ENCODE peak calls at places on chromosomes 4 and X, in four cellular contexts. V is sigmoid colon, T is stomach, K is GM12878. G is an unnamed sample.

GRCh38 chr4:87019898-87020297 is 85.1 kb downstream of the AFF1 start:
- DNase-seq in V (no peak), T (no peak), K (no peak), G (no peak)

GRCh38 chrX:3522016-3522690 is 175.7 kb upstream of the MXRA5 start:
- DNase-seq in V (no peak), T (no peak), K (no peak), G (no peak)

GRCh38 chrX:93585661-93586060 is 87.7 kb downstream of the NAP1L3 start:
- DNase-seq in V (no peak), T (no peak), K (no peak), G (no peak)

GRCh38 chr4:114034189-114034588 is 54.7 kb upstream of the ARSJ start:
- DNase-seq in V (no peak), T (no peak), K (no peak), G (no peak)

GRCh38 chr4:71550220-71551190 is 211.7 kb downstream of the SLC4A4 start:
- DNase-seq in V (no peak), T (no peak), K (no peak), G (peak)

GRCh38 chrX:71292669-71293379 is 8.7 kb upstream of the ITGB1BP2 start:
- DNase-seq in V (no peak), T (no peak), K (no peak), G (no peak)

GRCh38 chr4:15654556-15655222 is 468 bp downstream of the FBXL5 start:
- DNase-seq in V (peak), T (peak), K (no peak), G (peak)

GRCh38 chr4:126344472-126344871 is 1029.7 kb downstream of the FAT4 start:
- DNase-seq in V (no peak), T (no peak), K (no peak), G (no peak)

GRCh38 chrX:71111851-71112468 is 583 bp upstream of the IL2RG start:
- DNase-seq in V (no peak), T (no peak), K (no peak), G (no peak)

GRCh38 chr4:879730-880079 is 52.4 kb downstream of the GAK start:
- DNase-seq in V (no peak), T (no peak), K (peak), G (no peak)

GRCh38 chrX:5788930-5789329 is 439.7 kb downstream of the NLGN4X start:
- DNase-seq in V (no peak), T (no peak), K (no peak), G (no peak)

GRCh38 chr4:54231419-54232150 is 2.5 kb downstream of the PDGFRA start:
- DNase-seq in V (peak), T (no peak), K (no peak), G (no peak)

DNA sequence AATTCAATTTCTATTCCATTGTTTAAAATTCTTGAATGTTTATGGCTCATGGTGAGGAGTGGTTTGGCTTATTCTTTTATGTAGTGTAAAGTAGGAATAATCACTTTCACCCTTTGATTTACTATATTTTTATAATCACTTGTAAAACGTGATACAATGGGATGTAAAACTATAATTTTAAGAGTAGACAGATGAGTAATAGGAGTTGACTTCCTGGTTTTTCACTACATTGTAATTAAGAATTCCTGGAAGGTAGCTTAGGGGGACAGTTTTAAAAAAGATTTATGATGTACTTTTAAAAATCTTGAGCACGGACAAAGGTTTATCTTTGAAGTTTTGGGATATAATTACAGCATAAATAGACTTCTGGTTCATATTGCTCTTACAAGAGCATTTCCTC is 65.3 kb downstream of the PDGFC start:
- DNase-seq in V (no peak), T (no peak), K (no peak), G (no peak)
- TF ChIP-seq EP300 in V (no peak), T (no peak), K (no peak), G (no peak)

GRCh38 chr4:168593399-168593798 is 96.5 kb downstream of the PALLD start:
- DNase-seq in V (no peak), T (no peak), K (no peak), G (no peak)

GRCh38 chr4:168589154-168589553 is 92.3 kb downstream of the PALLD start:
- DNase-seq in V (no peak), T (no peak), K (no peak), G (no peak)

GRCh38 chr4:168594121-168594520 is 97.3 kb downstream of the PALLD start:
- DNase-seq in V (no peak), T (no peak), K (no peak), G (no peak)

GRCh38 chr4:168587326-168588125 is 90.7 kb downstream of the PALLD start:
- DNase-seq in V (peak), T (no peak), K (no peak), G (no peak)

DNA sequence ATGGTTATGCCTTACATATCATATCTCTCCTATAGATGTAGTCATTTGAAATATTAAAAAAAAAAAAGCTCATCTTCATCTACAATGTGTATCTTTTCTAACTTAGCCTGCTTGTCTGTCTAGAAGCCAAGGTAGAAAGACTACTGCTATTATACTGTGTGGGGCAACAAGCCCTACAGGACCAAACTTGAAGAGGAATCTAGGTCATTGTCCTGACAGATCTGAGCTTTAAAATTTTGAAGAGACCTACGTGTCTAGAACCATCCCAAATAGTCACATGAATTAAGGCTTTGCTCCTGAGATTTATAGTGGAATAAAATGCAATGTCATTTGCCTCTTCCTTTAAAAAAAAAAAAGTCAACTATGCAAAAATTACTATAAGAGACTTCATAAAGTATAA is 95.8 kb downstream of the PALLD start:
- DNase-seq in V (no peak), T (no peak), K (no peak), G (no peak)
- H3K27ac ChIP-seq in V (no peak), T (no peak), K (no peak), G (no peak)

GRCh38 chr4:12881945-12882589 is 602.1 kb downstream of the RAB28 start:
- DNase-seq in V (no peak), T (no peak), K (no peak), G (no peak)

GRCh38 chr4:12880844-12881243 is 603.3 kb downstream of the RAB28 start:
- DNase-seq in V (no peak), T (no peak), K (no peak), G (no peak)

GRCh38 chr4:12875640-12876243 is 608.4 kb downstream of the RAB28 start:
- DNase-seq in V (no peak), T (no peak), K (no peak), G (no peak)

GRCh38 chr4:12884846-12885796 is 599.0 kb downstream of the RAB28 start:
- DNase-seq in V (no peak), T (no peak), K (no peak), G (no peak)

GRCh38 chr4:12879500-12879899 is 604.6 kb downstream of the RAB28 start:
- DNase-seq in V (no peak), T (no peak), K (no peak), G (no peak)
- TF ChIP-seq EP300 in V (no peak), T (no peak), K (no peak), G (no peak)

GRCh38 chr4:2793578-2793919 is 664 bp downstream of the SH3BP2 start:
- DNase-seq in V (peak), T (peak), K (no peak), G (peak)

GRCh38 chr4:2793920-2794706 is 1.2 kb downstream of the SH3BP2 start:
- DNase-seq in V (peak), T (peak), K (no peak), G (peak)

GRCh38 chr4:2795558-2796260 is 2.8 kb downstream of the SH3BP2 start:
- DNase-seq in V (peak), T (peak), K (no peak), G (peak)

GRCh38 chr4:2796261-2797187 is 3.6 kb downstream of the SH3BP2 start:
- DNase-seq in V (peak), T (peak), K (no peak), G (peak)

DNA sequence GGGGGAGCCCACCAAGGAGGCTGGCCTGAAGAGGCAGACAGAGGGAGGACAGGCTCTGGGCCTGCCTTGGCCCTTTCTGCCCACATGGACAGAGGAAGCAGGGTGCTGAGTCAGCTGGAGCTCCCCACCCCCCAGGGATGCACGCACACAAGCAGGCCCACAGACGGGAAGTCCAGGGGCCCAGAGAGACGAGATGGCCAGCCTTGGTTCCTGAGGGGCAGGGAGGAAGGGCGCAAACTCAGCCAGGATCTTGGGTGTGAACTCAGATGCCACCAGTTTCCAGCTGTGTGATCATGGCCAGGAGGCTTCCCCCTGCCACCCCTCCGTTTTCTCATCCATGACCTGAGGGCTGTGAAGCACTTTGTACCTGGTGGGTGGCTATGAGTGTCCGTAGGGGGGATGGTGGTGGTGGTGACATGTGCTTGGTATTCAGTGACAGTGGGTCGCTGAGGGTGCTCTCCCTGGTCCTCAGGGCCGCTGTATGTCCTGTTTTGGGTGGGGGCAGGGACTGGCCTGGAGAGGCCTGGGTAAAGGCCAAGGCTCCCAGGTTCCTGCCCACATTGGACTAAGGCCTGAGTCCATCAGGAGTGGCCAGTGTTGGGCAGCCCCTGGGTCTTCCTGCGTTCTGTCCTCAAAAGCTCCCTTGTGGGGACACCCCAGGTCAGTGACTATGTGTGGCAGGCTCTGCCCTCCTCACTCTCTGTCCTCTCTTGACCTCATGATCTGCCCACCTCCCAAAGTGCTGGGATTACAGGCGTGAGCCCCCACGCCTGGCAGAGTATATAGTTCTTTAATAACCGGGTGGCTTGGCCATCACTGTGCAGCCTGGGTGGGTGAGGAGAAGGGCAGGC is 2.0 kb downstream of the SH3BP2 start:
- DNase-seq in V (peak), T (peak), K (no peak), G (peak)
- H3K27ac ChIP-seq in V (peak), T (peak), K (no peak), G (peak)

DNA sequence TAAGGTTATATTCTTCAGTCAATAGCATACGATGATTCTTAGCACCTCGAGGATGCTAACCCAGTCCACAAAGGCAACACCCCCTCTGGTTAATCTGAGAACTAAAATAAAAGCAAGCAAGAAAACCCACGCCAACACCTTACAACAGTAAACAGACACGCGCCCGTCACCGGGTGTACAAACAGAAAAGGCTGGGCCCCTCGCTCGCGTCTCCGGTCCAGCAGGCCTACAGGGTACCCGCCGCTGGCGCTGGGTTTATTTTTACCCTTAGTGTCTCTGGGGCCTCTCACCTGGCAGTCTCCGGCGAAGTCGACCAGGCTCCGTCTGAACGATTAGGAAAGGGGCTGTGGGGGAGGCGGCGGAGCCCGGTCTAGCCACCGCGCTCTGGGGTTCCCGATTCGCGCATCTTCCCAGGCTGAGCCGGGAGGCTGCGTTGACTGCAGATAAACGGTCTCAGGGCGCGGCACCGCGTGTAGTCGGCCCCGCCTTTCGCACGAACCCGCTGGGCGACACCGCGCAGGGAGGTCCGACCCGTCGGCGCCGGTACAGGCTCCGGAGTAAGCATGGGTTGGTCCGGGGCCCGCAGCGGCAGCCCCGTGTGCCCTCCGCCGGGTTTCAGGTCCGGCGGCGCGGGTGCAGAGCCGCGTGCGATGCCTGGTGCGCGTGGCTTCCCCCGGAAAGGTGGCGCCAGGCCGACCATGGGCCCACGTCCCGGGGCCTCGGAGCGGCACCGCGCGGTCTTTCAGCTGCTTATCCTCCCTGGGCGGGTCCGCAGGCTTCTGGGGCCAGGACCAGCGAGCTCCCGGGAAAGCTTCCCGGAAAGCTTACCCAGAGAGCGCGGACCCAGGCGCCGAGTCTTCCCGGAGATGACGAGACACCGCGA is at the start of gene SLC9B2:
- DNase-seq in V (peak), T (peak), K (no peak), G (peak)
- TF ChIP-seq EP300 in V (no peak), T (peak), K (no peak), G (no peak)

DNA sequence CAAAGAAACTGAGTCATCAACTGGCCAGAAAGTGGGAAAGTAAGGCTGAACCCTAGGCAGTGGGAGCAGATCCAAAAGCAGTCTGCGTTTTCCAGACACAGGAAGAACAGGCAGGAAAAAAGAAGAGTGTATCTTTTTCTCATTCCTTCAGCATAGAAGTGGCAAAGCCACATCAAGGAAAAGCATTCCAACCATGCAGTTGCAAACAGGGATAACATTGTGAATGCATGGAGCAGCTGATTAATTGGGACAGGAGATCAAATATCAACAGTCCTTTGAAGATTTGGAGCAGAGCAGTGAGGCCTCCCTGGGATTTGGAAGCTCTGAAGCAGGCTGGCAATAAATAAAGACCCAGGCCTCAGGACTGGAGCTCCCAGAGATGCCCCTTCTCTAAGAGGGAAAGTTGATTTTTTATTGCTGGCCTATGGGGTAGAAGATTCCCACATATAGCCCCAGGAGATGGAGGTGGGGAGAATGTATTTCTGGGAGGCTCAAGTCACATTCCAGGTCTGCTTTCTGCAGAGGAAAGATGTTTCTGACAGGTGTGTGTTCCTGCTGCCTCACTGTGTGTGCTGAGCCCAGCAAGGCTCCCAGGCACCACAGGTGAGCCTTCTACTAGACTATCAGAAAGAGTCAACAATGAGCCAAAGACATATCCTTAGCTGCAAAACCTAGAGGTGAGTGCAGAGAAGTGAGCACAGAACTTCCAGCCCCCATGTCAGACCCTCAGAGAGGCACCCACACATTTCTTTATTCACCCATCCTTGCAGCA is 222.5 kb downstream of the RAB28 start:
- DNase-seq in V (no peak), T (no peak), K (no peak), G (no peak)
- H3K27ac ChIP-seq in V (no peak), T (no peak), K (no peak), G (no peak)

DNA sequence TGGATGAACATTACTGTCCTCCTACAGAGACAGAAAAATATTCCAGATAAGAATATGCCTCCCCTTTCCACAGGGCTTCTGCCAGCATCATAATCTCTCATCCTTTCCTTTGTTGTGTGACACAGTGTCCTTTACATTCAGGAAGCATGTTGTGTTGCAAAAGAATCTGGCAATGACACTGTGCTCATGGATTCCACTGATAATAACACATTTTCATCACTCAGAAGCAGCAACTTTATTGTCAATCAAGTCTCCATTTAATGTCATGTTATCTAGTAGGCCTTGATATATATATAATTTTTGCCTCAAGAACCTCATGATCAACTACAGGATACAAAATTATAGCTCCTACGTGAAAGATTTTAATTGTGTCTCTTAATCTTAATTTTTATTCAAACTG is 833.9 kb downstream of the FSTL5 start:
- DNase-seq in V (no peak), T (no peak), K (no peak), G (no peak)
- TF ChIP-seq EP300 in V (no peak), T (no peak), K (no peak), G (no peak)